ENCODE peak calls at places on chromosomes 12 and 14, in six cellular contexts. T is SK-N-SH, B is GM12878, R is IMR-90, Q is HepG2, V is K562. O is an unnamed sample.

GRCh38 chr12:102169922-102170698 is 27.5 kb downstream of the PMCH start:
- DNase-seq in T (peak), B (no peak), Q (peak), V (peak), R (peak), O (no peak)

GRCh38 chr14:92655802-92656201 is 92.6 kb downstream of the LGMN start:
- DNase-seq in Q (no peak), T (no peak), R (no peak), V (no peak), B (no peak), O (no peak)

GRCh38 chr12:116647802-116648201 is 88.6 kb downstream of the MAP1LC3B2 start:
- DNase-seq in Q (no peak), T (no peak), R (no peak), V (no peak), B (no peak), O (no peak)

GRCh38 chr14:78666336-78667056 is 496.3 kb downstream of the NRXN3 start:
- DNase-seq in T (no peak), Q (no peak), R (no peak), V (no peak), B (no peak), O (no peak)

GRCh38 chr12:25382311-25383106 is 131.8 kb upstream of the KRAS start:
- DNase-seq in T (no peak), Q (no peak), R (no peak), B (no peak), V (no peak), O (no peak)

GRCh38 chr14:88228519-88229236 is 94.4 kb downstream of the KCNK10 start:
- DNase-seq in V (no peak), Q (no peak), B (no peak), R (no peak), T (no peak), O (no peak)

GRCh38 chr12:108647199-108647935 is 13.7 kb upstream of the SELPLG start:
- DNase-seq in T (no peak), B (no peak), V (no peak), R (no peak), Q (no peak), O (no peak)

GRCh38 chr12:66903782-66904396 is 225.0 kb upstream of the GRIP1 start:
- DNase-seq in R (no peak), Q (no peak), B (no peak), T (no peak), V (no peak), O (no peak)

GRCh38 chr14:96267336-96267735 is 11.3 kb downstream of the BDKRB1 start:
- DNase-seq in V (no peak), T (peak), R (peak), Q (no peak), B (no peak), O (no peak)

GRCh38 chr14:75299064-75299463 is 20.4 kb downstream of the FOS start:
- DNase-seq in T (no peak), B (no peak), Q (no peak), V (peak), R (no peak), O (no peak)

GRCh38 chr12:30796891-30797371 is 42.2 kb upstream of the CAPRIN2 start:
- DNase-seq in Q (no peak), B (no peak), R (peak), T (peak), V (no peak), O (peak)

GRCh38 chr12:15601210-15601800 is 187.9 kb downstream of the EPS8 start:
- DNase-seq in B (no peak), T (no peak), R (peak), Q (no peak), V (no peak), O (peak)

GRCh38 chr12:77973579-77973978 is 142.9 kb downstream of the NAV3 start:
- DNase-seq in B (no peak), V (no peak), Q (no peak), T (no peak), R (no peak), O (no peak)

GRCh38 chr14:25120261-25120660 is 70.3 kb upstream of the STXBP6 start:
- DNase-seq in T (no peak), V (no peak), B (no peak), Q (no peak), R (no peak), O (no peak)

GRCh38 chr12:2895511-2895910 is 4.8 kb downstream of the TULP3 start:
- DNase-seq in Q (no peak), V (no peak), R (no peak), T (no peak), B (no peak), O (no peak)

GRCh38 chr12:50211392-50212070 is 44.4 kb upstream of the CERS5 start:
- DNase-seq in Q (no peak), T (no peak), R (no peak), V (no peak), B (no peak), O (no peak)
- TF ChIP-seq SMC3 in Q (no peak), T (no peak), R (no peak), V (no peak), B (peak), O (peak)

GRCh38 chr12:59780605-59781135 is 184.8 kb downstream of the SLC16A7 start:
- DNase-seq in Q (peak), T (no peak), V (no peak), B (no peak), R (peak), O (no peak)
- TF ChIP-seq CTCF in Q (peak), T (peak), V (no peak), B (peak), R (peak), O (no peak)

DNA sequence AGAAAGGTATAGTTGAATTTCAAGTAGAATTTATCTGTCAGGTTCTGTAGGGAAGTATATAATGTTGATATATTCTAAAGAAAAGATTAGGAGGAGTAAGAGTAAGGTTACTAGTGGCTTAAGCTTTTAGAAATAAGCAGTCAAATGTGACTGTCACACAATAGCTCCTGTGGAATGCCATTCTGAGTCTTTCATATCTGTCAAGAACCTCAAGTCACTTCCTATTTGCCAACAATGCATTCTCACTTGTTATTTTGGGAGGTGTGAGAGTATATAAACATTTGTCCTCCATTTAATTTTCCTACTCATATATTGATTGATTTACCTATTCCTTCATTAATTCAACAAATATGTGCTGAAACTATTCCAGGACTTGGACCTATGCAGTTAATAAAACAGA is 11.7 kb downstream of the CLEC9A start:
- DNase-seq in Q (no peak), T (no peak), R (no peak), B (no peak), V (no peak), O (no peak)
- H3K4me2 ChIP-seq in Q (no peak), T (no peak), R (no peak), B (no peak), V (no peak), O (no peak)

DNA sequence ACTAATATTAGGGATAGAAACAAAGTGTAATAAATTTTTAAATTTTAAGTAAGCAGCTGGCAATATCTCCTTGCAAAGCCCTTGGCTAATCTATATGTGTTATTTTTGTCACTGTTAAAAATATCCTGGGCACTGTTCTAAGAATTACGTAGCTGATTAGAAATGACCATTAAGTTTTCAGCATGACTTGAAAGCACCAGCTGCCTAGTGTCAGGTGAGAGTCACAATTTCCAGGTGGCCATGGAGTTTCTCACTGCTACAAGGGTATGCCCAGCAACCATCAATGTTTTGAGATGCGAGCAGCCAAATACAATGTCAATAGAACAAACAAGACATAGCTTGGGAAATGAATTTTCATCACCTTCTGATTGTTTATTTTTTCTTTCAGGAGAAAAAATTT is 23.3 kb upstream of the GYS2 start:
- DNase-seq in V (no peak), B (no peak), Q (no peak), T (no peak), R (no peak), O (no peak)
- TF ChIP-seq SMC3 in V (no peak), B (no peak), Q (no peak), T (no peak), R (no peak), O (no peak)

GRCh38 chr12:55729592-55730446 is 1.0 kb upstream of the CD63 start:
- DNase-seq in V (peak), R (peak), B (no peak), T (peak), Q (peak), O (peak)
- TF ChIP-seq CTCF in V (no peak), R (peak), B (no peak), T (peak), Q (no peak), O (peak)

DNA sequence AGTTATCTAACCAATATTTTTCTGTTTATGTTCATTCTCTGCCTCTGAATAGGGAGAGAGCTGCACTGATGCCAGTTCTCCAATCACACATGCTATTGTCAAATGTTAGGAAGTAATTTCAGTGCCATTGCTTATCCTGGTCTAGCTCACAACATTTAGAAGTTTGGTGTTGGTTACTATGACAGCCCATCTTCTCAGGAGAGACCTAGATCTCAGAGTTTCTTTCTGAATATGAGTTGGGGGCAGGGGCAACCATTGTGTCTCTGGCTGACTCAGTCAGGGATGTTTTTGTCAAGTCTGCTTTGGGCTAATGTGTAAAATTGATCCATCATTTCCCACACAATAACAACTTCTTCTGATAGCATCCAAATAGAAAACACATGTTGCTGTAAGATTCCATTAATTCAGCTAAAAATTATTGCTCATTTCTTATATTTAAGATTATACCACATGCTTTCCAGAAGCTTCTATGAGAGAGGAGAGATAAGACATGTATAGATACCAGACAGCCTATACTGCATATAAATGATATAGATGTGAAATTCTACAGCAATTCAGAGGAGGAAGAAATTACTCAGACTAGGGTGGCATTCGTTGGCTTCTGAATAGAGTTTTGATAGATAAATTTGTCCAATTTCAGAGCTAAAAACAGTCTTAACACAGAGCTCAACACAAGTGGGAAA is 64.8 kb downstream of the DACT1 start:
- DNase-seq in R (no peak), Q (no peak), T (no peak), B (no peak), V (no peak), O (no peak)
- H3K4me2 ChIP-seq in R (no peak), Q (no peak), T (no peak), B (no peak), V (no peak), O (no peak)

GRCh38 chr14:105141026-105141425 is 27.6 kb downstream of the JAG2 start:
- DNase-seq in B (no peak), T (no peak), Q (no peak), R (no peak), V (no peak), O (no peak)
- TF ChIP-seq SMC3 in B (no peak), T (no peak), Q (no peak), R (no peak), V (no peak), O (no peak)

DNA sequence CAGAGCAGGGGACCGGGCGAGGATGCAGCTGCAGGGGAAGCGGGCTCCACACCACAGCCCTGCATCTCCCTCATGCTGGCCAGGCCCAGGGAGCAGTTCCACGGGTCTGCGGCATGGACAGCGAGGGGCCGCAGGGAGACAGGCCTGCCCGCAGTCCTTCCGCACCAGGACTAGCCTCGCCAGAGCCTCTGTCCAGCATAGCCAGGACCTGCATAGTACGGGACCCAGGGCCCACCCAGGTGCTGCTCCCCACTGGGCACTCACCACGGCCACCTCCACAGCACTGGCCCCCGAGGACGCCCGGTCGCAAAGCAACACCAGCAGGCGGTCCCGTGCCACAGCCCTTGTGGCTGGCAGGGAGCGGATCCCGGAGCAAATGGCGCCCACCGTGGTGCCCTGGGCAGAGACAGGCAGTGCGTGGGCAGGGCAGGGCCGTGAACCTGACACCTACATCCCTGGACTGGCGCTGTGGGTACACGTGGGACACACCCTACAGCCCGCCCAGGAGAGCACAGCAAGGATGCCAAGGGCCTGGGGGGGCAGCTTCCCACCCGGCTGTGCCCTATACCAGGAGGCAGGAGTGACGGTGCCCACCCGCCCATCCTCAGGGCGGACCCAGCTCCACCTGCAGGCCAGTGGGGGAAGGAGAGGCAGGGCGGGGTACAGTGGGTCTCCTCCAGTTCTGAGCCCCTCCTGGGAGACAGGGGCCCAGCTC is 23.8 kb downstream of the JAG2 start:
- DNase-seq in R (no peak), V (no peak), Q (no peak), T (peak), B (no peak), O (no peak)
- TF ChIP-seq CTCF in R (no peak), V (no peak), Q (peak), T (no peak), B (peak), O (no peak)

O was measured in A549.